ENCODE peak calls at places on chromosomes 5 and 9, in seven cellular contexts. X is fibroblast of lung, D is mucosa of descending colon, K is GM20000, F is body of pancreas, M is fibroblast of pulmonary artery, R is AG09319. P is an unnamed sample.

GRCh38 chr5:16538001-16538400 is 72.4 kb upstream of the ZNF622 start:
- DNase-seq in R (no peak), F (no peak), X (no peak), K (no peak), D (no peak), M (no peak), P (no peak)

GRCh38 chr5:81344736-81345135 is 43.3 kb downstream of the ZCCHC9 start:
- DNase-seq in D (no peak), R (no peak), K (no peak), X (no peak), F (no peak), M (no peak), P (no peak)

GRCh38 chr9:115157245-115157674 is 39.3 kb upstream of the TNC start:
- DNase-seq in K (no peak), M (peak; percentile 75), D (no peak), X (peak; percentile 87), R (no peak), F (no peak), P (no peak)

GRCh38 chr5:120139039-120139438 is 325.1 kb upstream of the PRR16 start:
- DNase-seq in X (peak; percentile 100), M (peak; percentile 99), R (peak; percentile 93), D (peak; percentile 15), K (no peak), F (no peak), P (no peak)

GRCh38 chr9:137740311-137740710 is 121.5 kb downstream of the EHMT1 start:
- DNase-seq in F (no peak), K (no peak), X (peak; percentile 76), M (peak; percentile 70), D (no peak), R (no peak), P (no peak)

GRCh38 chr9:120402741-120403542 is 177.0 kb downstream of the CDK5RAP2 start:
- DNase-seq in F (no peak), M (peak; percentile 94), R (peak; percentile 77), D (no peak), K (no peak), X (peak; percentile 95), P (no peak)

GRCh38 chr9:95514402-95514801 is 2.4 kb downstream of the PTCH1 start:
- DNase-seq in D (no peak), K (no peak), M (no peak), F (no peak), X (no peak), R (no peak), P (no peak)

GRCh38 chr5:87195616-87196015 is 72.1 kb upstream of the RASA1 start:
- DNase-seq in D (no peak), X (peak; percentile 11), M (peak; percentile 41), K (no peak), R (no peak), F (no peak), P (no peak)

GRCh38 chr5:1268666-1269065 is 26.2 kb downstream of the TERT start:
- DNase-seq in R (no peak), F (no peak), K (no peak), D (no peak), M (no peak), X (no peak), P (no peak)

GRCh38 chr5:67283275-67283987 is 86.8 kb upstream of the CD180 start:
- DNase-seq in X (no peak), K (no peak), R (no peak), M (no peak), F (no peak), D (no peak), P (no peak)

GRCh38 chr5:145718956-145719355 is 116.2 kb downstream of the PRELID2 start:
- DNase-seq in X (peak; percentile 56), R (peak; percentile 15), F (no peak), D (no peak), M (peak; percentile 51), K (no peak), P (no peak)

GRCh38 chr5:126681970-126682369 is 81.2 kb downstream of the PHAX start:
- DNase-seq in M (no peak), F (no peak), R (no peak), X (no peak), D (no peak), K (no peak), P (no peak)

GRCh38 chr5:67648201-67648671 is 451.6 kb upstream of the CD180 start:
- DNase-seq in X (peak; percentile 53), K (no peak), F (peak; percentile 15), D (peak; percentile 35), R (peak; percentile 88), M (peak; percentile 82), P (no peak)

GRCh38 chr5:53110156-53110555 is 599 bp upstream of the MOCS2 start:
- DNase-seq in X (no peak), D (peak; percentile 35), F (no peak), K (no peak), R (no peak), M (no peak), P (no peak)

GRCh38 chr9:69627301-69627700 is 44.9 kb downstream of the APBA1 start:
- DNase-seq in K (no peak), F (no peak), X (no peak), D (no peak), M (no peak), R (no peak), P (no peak)

GRCh38 chr5:96807099-96807654 is 568 bp downstream of the ERAP1 start:
- DNase-seq in K (peak; percentile 68), M (peak; percentile 62), F (peak; percentile 88), R (no peak), X (peak; percentile 71), D (peak; percentile 83), P (peak; percentile 53)

GRCh38 chr5:71905804-71906711 is 187.0 kb downstream of the CARTPT start:
- DNase-seq in K (no peak), X (no peak), D (peak; percentile 29), M (no peak), R (no peak), F (peak; percentile 38), P (no peak)

GRCh38 chr5:2711446-2712425 is 39.7 kb downstream of the IRX2 start:
- DNase-seq in M (no peak), D (no peak), X (no peak), F (no peak), K (no peak), R (no peak), P (no peak)

GRCh38 chr5:141665995-141666940 is 15.1 kb upstream of the FCHSD1 start:
- DNase-seq in F (no peak), X (no peak), K (no peak), D (no peak), R (no peak), M (no peak), P (no peak)

GRCh38 chr5:90549729-90550275 is 8.8 kb upstream of the ADGRV1 start:
- DNase-seq in F (no peak), D (no peak), M (no peak), R (no peak), K (no peak), X (no peak), P (no peak)

GRCh38 chr5:45089870-45090269 is 281.1 kb downstream of the MRPS30 start:
- DNase-seq in D (no peak), K (no peak), X (no peak), M (no peak), R (no peak), F (no peak), P (no peak)
- TF ChIP-seq CTCF in D (no peak), K (no peak), X (no peak), M (no peak), R (no peak), F (no peak), P (no peak)

GRCh38 chr5:9104576-9105339 is 441.1 kb downstream of the SEMA5A start:
- DNase-seq in M (no peak), F (no peak), R (no peak), D (no peak), K (no peak), X (peak; percentile 38), P (no peak)

GRCh38 chr5:9098990-9099389 is 446.9 kb downstream of the SEMA5A start:
- DNase-seq in X (no peak), K (no peak), R (no peak), M (no peak), D (no peak), F (no peak), P (no peak)

GRCh38 chr5:9094582-9094981 is 451.3 kb downstream of the SEMA5A start:
- DNase-seq in D (no peak), F (no peak), X (no peak), M (peak; percentile 63), K (no peak), R (no peak), P (no peak)

DNA sequence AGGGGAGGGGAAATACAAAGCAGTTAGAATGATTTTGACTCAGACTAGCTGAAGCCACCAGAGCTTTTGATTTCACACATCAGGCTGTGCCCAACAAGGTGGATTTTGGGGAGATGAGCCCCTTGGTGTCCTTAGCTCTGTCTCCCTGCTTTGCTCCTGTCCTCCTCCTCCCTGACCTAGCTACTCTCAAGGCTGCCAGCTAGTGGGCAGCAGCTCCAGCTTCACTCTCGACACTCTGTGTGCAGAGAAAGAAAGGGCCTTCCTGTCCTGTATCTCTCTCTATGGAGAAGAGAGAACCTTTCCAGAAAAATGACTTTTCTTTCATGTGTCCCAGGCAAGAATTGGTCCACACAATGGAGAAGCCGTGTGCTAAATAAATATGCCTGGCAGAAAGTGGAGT is 446.2 kb downstream of the SEMA5A start:
- DNase-seq in X (no peak), D (no peak), K (no peak), R (no peak), M (no peak), F (no peak), P (no peak)
- TF ChIP-seq CTCF in X (no peak), D (no peak), K (no peak), R (no peak), M (peak; percentile 2), F (no peak), P (no peak)

GRCh38 chr9:130482463-130482862 is 37.7 kb downstream of the ASS1 start:
- DNase-seq in M (no peak), D (no peak), K (no peak), R (no peak), X (no peak), F (no peak), P (no peak)

GRCh38 chr9:130478731-130479575 is 34.2 kb downstream of the ASS1 start:
- DNase-seq in M (no peak), F (no peak), D (no peak), X (no peak), K (no peak), R (no peak), P (no peak)

GRCh38 chr9:130478152-130478551 is 33.4 kb downstream of the ASS1 start:
- DNase-seq in D (no peak), R (no peak), K (no peak), M (no peak), X (no peak), F (no peak), P (no peak)

GRCh38 chr9:130479587-130479986 is 34.8 kb downstream of the ASS1 start:
- DNase-seq in R (no peak), M (no peak), F (no peak), K (no peak), D (no peak), X (no peak), P (no peak)

DNA sequence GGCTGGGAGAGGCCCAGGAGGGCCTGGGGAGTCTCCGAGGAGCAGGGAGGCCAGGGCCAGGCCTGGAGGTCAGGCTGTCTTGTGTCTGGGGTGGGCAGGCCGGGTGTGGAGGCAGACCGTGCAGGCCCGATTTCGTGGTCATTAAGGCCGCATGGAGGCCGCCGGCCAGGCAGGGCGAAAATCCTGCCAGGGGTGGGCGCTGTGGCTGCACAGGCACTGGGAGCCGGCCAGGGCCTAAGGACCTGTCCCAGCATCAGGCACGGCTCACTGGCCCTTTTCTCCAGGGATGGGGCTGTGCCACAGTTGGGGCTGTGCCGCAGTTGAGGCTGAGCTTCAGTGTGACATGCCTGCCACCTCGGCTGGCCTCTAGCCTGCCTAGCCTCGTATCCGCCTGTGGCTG is 35.9 kb downstream of the ASS1 start:
- DNase-seq in K (no peak), X (no peak), R (no peak), D (no peak), M (no peak), F (no peak), P (no peak)
- TF ChIP-seq CTCF in K (no peak), X (no peak), R (no peak), D (no peak), M (no peak), F (no peak), P (no peak)

GRCh38 chr9:108416321-108416720 is 439.5 kb downstream of the ACTL7B start:
- DNase-seq in D (peak; percentile 42), F (no peak), K (no peak), M (peak; percentile 7), X (peak; percentile 15), R (no peak), P (no peak)
- TF ChIP-seq CTCF in D (no peak), F (peak; percentile 1), K (no peak), M (no peak), X (no peak), R (no peak), P (no peak)